ENCODE peak calls at places on chromosomes 2 and 18, in five cellular contexts. Z is GM23248, S is PC-9, P is endothelial cell of umbilical vein, R is fibroblast of lung. C is an unnamed sample.

GRCh38 chr18:29307231-29307630 is 1130.3 kb upstream of the CDH2 start:
- DNase-seq in S (no peak), P (no peak), Z (no peak), R (no peak), C (no peak)

GRCh38 chr2:154187948-154188347 is 316.2 kb downstream of the GALNT13 start:
- DNase-seq in P (no peak), S (no peak), R (no peak), Z (no peak), C (no peak)

GRCh38 chr2:201470821-201471731 is 19.5 kb downstream of the STRADB start:
- DNase-seq in R (peak; percentile 47), Z (peak; percentile 12), P (no peak), S (no peak), C (peak; percentile 43)

GRCh38 chr2:235864311-235864710 is 303.9 kb downstream of the GBX2 start:
- DNase-seq in S (no peak), R (no peak), Z (no peak), P (peak; percentile 12), C (no peak)

GRCh38 chr18:37958499-37958898 is 392.9 kb upstream of the CELF4 start:
- DNase-seq in Z (no peak), P (no peak), R (no peak), S (no peak), C (no peak)

GRCh38 chr2:241773511-241774418 is 2.9 kb upstream of the GAL3ST2 start:
- DNase-seq in S (peak; percentile 66), P (no peak), Z (no peak), R (no peak), C (no peak)

GRCh38 chr2:237291138-237291792 is 122.7 kb downstream of the COL6A3 start:
- DNase-seq in S (peak; percentile 89), P (peak; percentile 99), Z (peak; percentile 97), R (peak; percentile 99), C (peak; percentile 98)

GRCh38 chr2:241808701-241809382 is at the start of gene NEU4:
- DNase-seq in P (no peak), S (no peak), Z (no peak), R (no peak), C (no peak)

GRCh38 chr2:182642328-182642727 is 73.7 kb upstream of the DNAJC10 start:
- DNase-seq in Z (peak; percentile 50), R (peak; percentile 61), S (peak; percentile 40), P (peak; percentile 56), C (peak; percentile 23)

GRCh38 chr18:59197636-59198035 is 22.3 kb upstream of the GRP start:
- DNase-seq in P (no peak), R (no peak), S (no peak), Z (no peak), C (no peak)

GRCh38 chr2:29165362-29166236 is 50.4 kb downstream of the CLIP4 start:
- DNase-seq in S (peak; percentile 73), R (peak; percentile 82), P (peak; percentile 3), Z (peak; percentile 84), C (peak; percentile 70)

GRCh38 chr2:127011796-127012195 is 95.2 kb downstream of the BIN1 start:
- DNase-seq in Z (no peak), S (no peak), P (no peak), R (no peak), C (no peak)

GRCh38 chr2:241855245-241855887 is 3.3 kb downstream of the PDCD1 start:
- DNase-seq in R (no peak), Z (no peak), S (no peak), P (no peak), C (no peak)

GRCh38 chr2:165957030-165957675 is 3.6 kb upstream of the TTC21B start:
- DNase-seq in S (no peak), R (no peak), P (no peak), Z (no peak), C (no peak)

GRCh38 chr18:75100832-75101630 is 107.9 kb downstream of the PTGR3 start:
- DNase-seq in P (no peak), Z (no peak), S (no peak), R (no peak), C (no peak)

GRCh38 chr2:176140130-176140519 is 10.6 kb downstream of the HOXD8 start:
- DNase-seq in R (no peak), Z (peak; percentile 73), S (no peak), P (peak; percentile 61), C (no peak)

GRCh38 chr2:27369471-27370025 is 590 bp downstream of the EIF2B4 start:
- DNase-seq in S (peak; percentile 56), R (peak; percentile 54), P (no peak), Z (peak; percentile 81), C (peak; percentile 47)

GRCh38 chr2:158191076-158191566 is 89.4 kb downstream of the UPP2 start:
- DNase-seq in P (no peak), S (no peak), Z (peak; percentile 10), R (no peak), C (peak; percentile 39)

GRCh38 chr2:10980071-10980470 is 68.3 kb downstream of the KCNF1 start:
- DNase-seq in Z (no peak), R (peak; percentile 33), P (no peak), S (no peak), C (no peak)

GRCh38 chr2:10977636-10978035 is 65.9 kb downstream of the KCNF1 start:
- DNase-seq in Z (no peak), P (no peak), R (peak; percentile 26), S (no peak), C (no peak)

GRCh38 chr2:10980886-10981425 is 69.2 kb downstream of the KCNF1 start:
- DNase-seq in R (no peak), S (no peak), Z (no peak), P (no peak), C (no peak)

GRCh38 chr2:10977003-10977402 is 65.3 kb downstream of the KCNF1 start:
- DNase-seq in R (peak; percentile 22), P (no peak), S (no peak), Z (no peak), C (peak; percentile 8)

GRCh38 chr2:10978112-10978670 is 66.5 kb downstream of the KCNF1 start:
- DNase-seq in R (no peak), S (no peak), Z (no peak), P (no peak), C (no peak)
- TF ChIP-seq EZH2 in R (no peak), S (no peak), Z (no peak), P (no peak), C (no peak)

GRCh38 chr2:63050916-63051794 is 525 bp downstream of the OTX1 start:
- DNase-seq in R (no peak), Z (peak; percentile 30), P (no peak), S (no peak), C (no peak)
- TF ChIP-seq EZH2 in R (peak; percentile 75), Z (no peak), P (peak; percentile 90), S (no peak), C (peak; percentile 77)

GRCh38 chr2:38535745-38536506 is 66.8 kb downstream of the HNRNPLL start:
- DNase-seq in R (peak; percentile 60), Z (peak; percentile 87), P (peak; percentile 75), S (peak; percentile 61), C (no peak)
- TF ChIP-seq EZH2 in R (no peak), Z (no peak), P (no peak), S (no peak), C (no peak)

GRCh38 chr18:78976697-78977626 is 2.7 kb upstream of the SALL3 start:
- DNase-seq in S (no peak), R (no peak), P (no peak), Z (no peak), C (no peak)
- TF ChIP-seq EZH2 in S (no peak), R (no peak), P (peak; percentile 87), Z (peak; percentile 72), C (peak; percentile 59)

DNA sequence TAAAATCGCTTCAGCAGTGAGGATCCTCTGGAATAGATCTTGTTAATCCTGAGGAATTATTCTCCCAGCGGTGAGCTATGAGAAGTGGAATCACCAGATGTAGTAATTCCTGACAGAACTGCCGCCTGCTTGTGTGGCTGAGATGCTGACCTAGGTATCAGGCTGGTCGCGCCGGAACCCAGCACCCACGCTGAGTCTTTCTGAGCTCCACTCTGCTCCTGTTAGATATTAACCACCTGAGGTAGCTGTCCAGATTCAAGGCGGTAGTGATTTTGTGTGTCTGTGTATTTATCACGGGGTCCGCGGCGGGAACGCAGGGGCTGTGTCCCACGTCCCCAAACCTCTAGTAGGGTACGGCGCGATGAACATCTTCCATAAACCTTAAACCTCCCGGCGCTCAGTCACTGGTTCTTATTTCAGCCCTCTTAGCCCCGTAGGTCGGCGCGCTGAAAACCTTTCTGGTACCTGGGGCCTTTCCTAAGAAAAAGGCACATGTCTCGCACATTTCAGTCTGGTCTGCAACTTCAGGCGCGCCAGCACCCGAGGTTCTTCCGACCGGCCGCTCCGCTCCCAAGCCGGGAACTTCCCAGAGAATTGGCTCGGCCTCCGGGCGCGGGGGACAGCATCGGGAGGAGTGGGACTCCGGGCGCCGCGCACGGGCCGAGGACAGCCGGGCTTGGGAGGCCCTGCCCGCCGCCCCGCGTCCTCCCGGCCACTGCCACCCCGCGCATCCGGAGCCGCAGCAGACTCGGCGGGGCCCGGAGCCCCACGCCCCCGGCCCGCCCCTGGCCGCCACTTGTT is 542 bp upstream of the CNNM3 start:
- DNase-seq in S (peak; percentile 54), Z (peak; percentile 75), P (no peak), R (peak; percentile 57), C (peak; percentile 43)
- TF ChIP-seq EZH2 in S (no peak), Z (no peak), P (no peak), R (no peak), C (no peak)

GRCh38 chr2:222298311-222299150 is at the start of gene PAX3:
- DNase-seq in S (no peak), R (no peak), P (no peak), Z (no peak), C (peak; percentile 88)
- TF ChIP-seq EZH2 in S (no peak), R (no peak), P (peak; percentile 89), Z (peak; percentile 30), C (no peak)